ENCODE peak calls at places on chromosomes 4 and X, in five cellular contexts. One of them, this sample, is unnamed.

GRCh38 chrX:153488231-153488914 is 6.4 kb upstream of the BGN start:
- DNase-seq in hypothalamus: no peak
- DNase-seq in GM13977: no peak
- DNase-seq in posterior vena cava: no peak
- DNase-seq in HCT116: no peak
- DNase-seq in this sample: no peak

GRCh38 chr4:80138556-80139538 is 58.5 kb upstream of the PRDM8 start:
- DNase-seq in posterior vena cava: no peak
- DNase-seq in GM13977: peak; percentile 4
- DNase-seq in HCT116: no peak
- DNase-seq in hypothalamus: no peak
- DNase-seq in this sample: peak; percentile 75

GRCh38 chrX:154805696-154806091 is 409 bp upstream of the MPP1 start:
- DNase-seq in GM13977: no peak
- DNase-seq in posterior vena cava: no peak
- DNase-seq in HCT116: no peak
- DNase-seq in hypothalamus: no peak
- DNase-seq in this sample: no peak

GRCh38 chrX:51520393-51520792 is 24.0 kb upstream of the NUDT11 start:
- DNase-seq in HCT116: no peak
- DNase-seq in GM13977: no peak
- DNase-seq in posterior vena cava: no peak
- DNase-seq in hypothalamus: no peak
- DNase-seq in this sample: no peak

GRCh38 chr4:153413827-153414226 is 52.3 kb upstream of the TMEM131L start:
- DNase-seq in HCT116: no peak
- DNase-seq in GM13977: no peak
- DNase-seq in hypothalamus: no peak
- DNase-seq in posterior vena cava: no peak
- DNase-seq in this sample: no peak

GRCh38 chr4:76987153-76987562 is 37.6 kb downstream of the SEPTIN11 start:
- DNase-seq in posterior vena cava: no peak
- DNase-seq in hypothalamus: no peak
- DNase-seq in GM13977: no peak
- DNase-seq in HCT116: no peak
- DNase-seq in this sample: no peak

GRCh38 chr4:76459291-76459723 is 24.3 kb downstream of the SHROOM3 start:
- DNase-seq in posterior vena cava: no peak
- DNase-seq in GM13977: no peak
- DNase-seq in HCT116: peak; percentile 81
- DNase-seq in hypothalamus: no peak
- DNase-seq in this sample: no peak

GRCh38 chrX:148593987-148594386 is 93.6 kb downstream of the AFF2 start:
- DNase-seq in HCT116: no peak
- DNase-seq in hypothalamus: no peak
- DNase-seq in GM13977: no peak
- DNase-seq in posterior vena cava: no peak
- DNase-seq in this sample: no peak

GRCh38 chr4:185742766-185743165 is 69.2 kb downstream of the SORBS2 start:
- DNase-seq in GM13977: no peak
- DNase-seq in HCT116: no peak
- DNase-seq in posterior vena cava: no peak
- DNase-seq in hypothalamus: no peak
- DNase-seq in this sample: peak; percentile 76

GRCh38 chrX:53440631-53441517 is 6.7 kb upstream of the HSD17B10 start:
- DNase-seq in HCT116: no peak
- DNase-seq in posterior vena cava: peak; percentile 93
- DNase-seq in GM13977: peak; percentile 14
- DNase-seq in hypothalamus: peak; percentile 30
- DNase-seq in this sample: no peak

GRCh38 chrX:131746491-131746968 is 202.7 kb downstream of the OR13H1 start:
- DNase-seq in GM13977: peak; percentile 23
- DNase-seq in hypothalamus: no peak
- DNase-seq in HCT116: peak; percentile 2
- DNase-seq in posterior vena cava: peak; percentile 93
- DNase-seq in this sample: peak; percentile 78

GRCh38 chr4:82801910-82802521 is 3.4 kb upstream of the SCD5 start:
- DNase-seq in GM13977: no peak
- DNase-seq in hypothalamus: no peak
- DNase-seq in HCT116: no peak
- DNase-seq in posterior vena cava: no peak
- DNase-seq in this sample: no peak

GRCh38 chrX:76931518-76931917 is 504.0 kb downstream of the MAGEE1 start:
- DNase-seq in hypothalamus: no peak
- DNase-seq in GM13977: no peak
- DNase-seq in posterior vena cava: no peak
- DNase-seq in HCT116: no peak
- DNase-seq in this sample: no peak

GRCh38 chrX:1743105-1743504 is 128.2 kb downstream of the ASMT start:
- DNase-seq in GM13977: no peak
- DNase-seq in hypothalamus: no peak
- DNase-seq in HCT116: no peak
- DNase-seq in posterior vena cava: no peak
- DNase-seq in this sample: no peak

This sample was measured in MM.1S.